ENCODE peak calls at places on chromosome 10, in seven cellular contexts. S is RCC 7860, B is IMR-90, A is NCI-H774, R is AG10803, F is breast epithelium, V is ELR. J is an unnamed sample.

GRCh38 chr10:86673827-86674581 is 5.7 kb downstream of the LDB3 start:
- DNase-seq in V (no peak), R (no peak), S (no peak), F (no peak), B (no peak), A (no peak), J (peak; percentile 77)

GRCh38 chr10:114519306-114519669 is 115.0 kb upstream of the AFAP1L2 start:
- DNase-seq in S (no peak), B (no peak), A (peak; percentile 1), F (peak; percentile 82), V (no peak), R (no peak), J (no peak)

GRCh38 chr10:103614511-103615158 is 121.1 kb downstream of the NEURL1 start:
- DNase-seq in A (no peak), V (no peak), R (peak; percentile 29), S (no peak), B (no peak), F (no peak), J (no peak)

GRCh38 chr10:43128331-43128730 is 9.9 kb upstream of the CSGALNACT2 start:
- DNase-seq in A (no peak), S (no peak), V (no peak), R (peak; percentile 18), F (peak; percentile 4), B (no peak), J (no peak)

GRCh38 chr10:57979466-57979865 is 288.2 kb downstream of the IPMK start:
- DNase-seq in S (no peak), V (peak; percentile 43), R (peak; percentile 49), F (no peak), B (no peak), A (no peak), J (no peak)

GRCh38 chr10:104080762-104081161 is 4.9 kb downstream of the COL17A1 start:
- DNase-seq in V (peak; percentile 60), A (peak; percentile 45), R (peak; percentile 23), F (no peak), B (peak; percentile 26), S (peak; percentile 17), J (peak; percentile 34)

GRCh38 chr10:60536529-60537114 is 146.9 kb upstream of the ANK3 start:
- DNase-seq in R (peak; percentile 25), S (peak; percentile 62), F (no peak), V (peak; percentile 67), B (peak; percentile 61), A (no peak), J (no peak)

GRCh38 chr10:23099079-23099478 is 3.7 kb downstream of the MSRB2 start:
- DNase-seq in A (no peak), V (no peak), R (no peak), B (no peak), S (no peak), F (no peak), J (no peak)

GRCh38 chr10:112956631-112957350 is 6.7 kb downstream of the TCF7L2 start:
- DNase-seq in S (no peak), V (peak; percentile 33), F (no peak), R (no peak), A (no peak), B (no peak), J (no peak)

GRCh38 chr10:96588601-96589419 is 2.0 kb upstream of the TM9SF3 start:
- DNase-seq in B (peak; percentile 47), F (no peak), R (no peak), V (peak; percentile 75), S (peak; percentile 73), A (no peak), J (no peak)

GRCh38 chr10:62818426-62819011 is 2.4 kb upstream of the EGR2 start:
- DNase-seq in S (no peak), F (peak; percentile 41), A (no peak), V (no peak), B (no peak), R (no peak), J (no peak)

GRCh38 chr10:133109736-133110532 is 22.2 kb downstream of the ADGRA1 start:
- DNase-seq in R (no peak), B (no peak), V (no peak), S (peak; percentile 29), F (no peak), A (no peak), J (no peak)

GRCh38 chr10:38047666-38048065 is 37.2 kb downstream of the ZNF33A start:
- DNase-seq in F (no peak), B (peak; percentile 46), V (no peak), R (peak; percentile 11), S (no peak), A (no peak), J (no peak)

GRCh38 chr10:115092555-115093285 is 445 bp upstream of the ATRNL1 start:
- DNase-seq in V (peak; percentile 39), S (no peak), B (peak; percentile 27), F (no peak), R (peak; percentile 12), A (no peak), J (no peak)

GRCh38 chr10:15146366-15146765 is 22.1 kb downstream of the NMT2 start:
- DNase-seq in V (peak; percentile 27), S (no peak), F (no peak), B (no peak), A (no peak), R (no peak), J (no peak)

GRCh38 chr10:5461201-5461585 is 38.2 kb downstream of the CALML5 start:
- DNase-seq in S (no peak), B (no peak), V (no peak), F (no peak), A (no peak), R (no peak), J (peak; percentile 55)

GRCh38 chr10:58157076-58157766 is 110.5 kb downstream of the IPMK start:
- DNase-seq in V (peak; percentile 96), S (peak; percentile 89), A (peak; percentile 14), B (peak; percentile 95), R (peak; percentile 100), F (no peak), J (no peak)

GRCh38 chr10:132373241-132373955 is 23.6 kb upstream of the PWWP2B start:
- DNase-seq in F (no peak), S (no peak), B (no peak), A (no peak), R (no peak), V (no peak), J (no peak)

GRCh38 chr10:17655567-17656146 is 11.7 kb downstream of the STAM start:
- DNase-seq in A (no peak), B (no peak), R (no peak), V (peak; percentile 68), F (no peak), S (peak; percentile 82), J (no peak)

GRCh38 chr10:80760914-80761371 is 223.2 kb downstream of the SH2D4B start:
- DNase-seq in S (no peak), R (no peak), F (no peak), B (no peak), V (no peak), A (no peak), J (no peak)

GRCh38 chr10:91689731-91690168 is 56.9 kb upstream of the PPP1R3C start:
- DNase-seq in V (peak; percentile 39), S (peak; percentile 41), F (peak; percentile 81), R (peak; percentile 73), A (no peak), B (peak; percentile 54), J (peak; percentile 8)

GRCh38 chr10:74875966-74876365 is 49.6 kb downstream of the KAT6B start:
- DNase-seq in V (no peak), B (peak; percentile 31), F (no peak), A (peak; percentile 63), S (no peak), R (no peak), J (no peak)

GRCh38 chr10:77498829-77499228 is 138.8 kb downstream of the KCNMA1 start:
- DNase-seq in A (no peak), S (no peak), V (no peak), B (no peak), R (no peak), F (no peak), J (no peak)

GRCh38 chr10:88792656-88793055 is 9.9 kb upstream of the LIPM start:
- DNase-seq in F (no peak), V (peak; percentile 60), B (peak; percentile 45), S (peak; percentile 44), R (peak; percentile 28), A (no peak), J (peak; percentile 61)

GRCh38 chr10:4868357-4868657 is 42.3 kb downstream of the AKR1E2 start:
- DNase-seq in F (no peak), V (no peak), S (no peak), B (no peak), R (no peak), A (no peak), J (no peak)

GRCh38 chr10:12811725-12812310 is 189.7 kb downstream of the CCDC3 start:
- DNase-seq in B (peak; percentile 28), V (no peak), R (no peak), S (no peak), F (no peak), A (no peak), J (no peak)

GRCh38 chr10:80462986-80463741 is 9.1 kb downstream of the TSPAN14 start:
- DNase-seq in F (no peak), V (peak; percentile 88), S (peak; percentile 17), A (no peak), B (peak; percentile 81), R (peak; percentile 75), J (no peak)

GRCh38 chr10:76903387-76903786 is 734.2 kb downstream of the KCNMA1 start:
- DNase-seq in B (no peak), R (no peak), V (no peak), A (no peak), S (no peak), F (no peak), J (no peak)